ENCODE peak calls at places on chromosomes 13 and 19, in six cellular contexts. E, P, N, M, H and I are unnamed samples.

GRCh38 chr13:63124863-63125262 is 1709.2 kb upstream of the PCDH20 start:
- DNase-seq in M (peak), H (peak), P (no peak), N (no peak), E (peak), I (no peak)

GRCh38 chr13:98415326-98416070 is 161.4 kb downstream of the STK24 start:
- DNase-seq in E (no peak), M (no peak), P (no peak), N (no peak), H (no peak), I (no peak)

GRCh38 chr19:35565016-35565856 is 1.8 kb upstream of the ATP4A start:
- DNase-seq in M (peak), N (no peak), H (no peak), P (no peak), E (no peak), I (no peak)

GRCh38 chr13:112637017-112637801 is 49.3 kb upstream of the TUBGCP3 start:
- DNase-seq in M (no peak), E (no peak), H (no peak), P (no peak), N (no peak), I (no peak)

GRCh38 chr13:94139393-94139995 is 340.0 kb downstream of the DCT start:
- DNase-seq in E (peak), H (no peak), N (no peak), P (no peak), M (no peak), I (no peak)

GRCh38 chr13:114115191-114115671 is 17.2 kb downstream of the RASA3 start:
- DNase-seq in M (peak), N (peak), E (peak), H (no peak), P (peak), I (peak)

GRCh38 chr19:8571006-8571411 is 6.2 kb downstream of the MYO1F start:
- DNase-seq in N (no peak), E (peak), P (no peak), M (peak), H (no peak), I (peak)

GRCh38 chr13:95797016-95797415 is 120.1 kb downstream of the DNAJC3 start:
- DNase-seq in P (no peak), E (no peak), N (no peak), M (no peak), H (no peak), I (no peak)

GRCh38 chr13:83883061-83883523 is 818 bp upstream of the SLITRK1 start:
- DNase-seq in E (no peak), P (no peak), M (no peak), N (no peak), H (no peak), I (no peak)

GRCh38 chr13:22447132-22447886 is 733.5 kb upstream of the SGCG start:
- DNase-seq in H (no peak), P (no peak), N (no peak), M (no peak), E (no peak), I (no peak)

GRCh38 chr19:6532244-6532999 is 1.6 kb downstream of the TNFSF9 start:
- DNase-seq in H (no peak), P (no peak), M (peak), E (no peak), N (no peak), I (no peak)

GRCh38 chr19:3207466-3208242 is 16.8 kb upstream of the CELF5 start:
- DNase-seq in H (no peak), P (no peak), M (no peak), E (no peak), N (no peak), I (no peak)

DNA sequence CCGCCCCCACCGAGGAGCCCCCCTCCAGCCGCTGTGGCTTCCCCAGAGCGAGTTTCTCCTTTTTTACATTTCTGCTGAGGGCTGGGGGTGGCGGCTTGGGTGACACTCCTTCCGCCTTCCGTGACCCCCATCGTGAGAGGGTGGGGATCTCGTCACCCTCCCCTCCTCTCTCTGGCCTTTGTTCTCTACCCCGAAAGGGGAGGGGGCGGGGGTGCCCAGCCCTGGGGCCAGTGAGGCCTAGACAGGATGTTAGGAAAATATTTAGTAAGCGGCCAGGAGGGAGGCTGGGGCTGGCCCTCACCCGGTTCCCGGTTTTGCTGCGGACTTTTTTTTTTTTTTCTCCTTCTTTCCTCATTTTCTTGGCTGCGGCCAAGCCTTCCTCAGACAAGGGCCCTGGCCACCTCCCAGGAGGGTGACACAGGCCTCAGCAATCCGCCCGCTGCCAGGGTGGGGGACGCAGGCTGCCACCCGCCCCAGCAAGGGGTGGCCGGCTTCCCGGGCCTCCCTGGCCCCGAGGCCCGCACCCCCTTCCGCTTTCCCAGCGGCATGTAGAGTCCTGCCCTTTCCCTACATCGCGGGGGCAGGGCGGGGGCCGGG is 3.9 kb downstream of the MIDN start:
- DNase-seq in M (peak), P (peak), E (peak), H (no peak), N (peak), I (peak)
- TF ChIP-seq POLR2A in M (no peak), P (no peak), E (peak), H (no peak), N (no peak), I (no peak)

GRCh38 chr19:17215125-17215971 is at the start of gene USE1:
- DNase-seq in M (peak), N (peak), H (peak), P (peak), E (peak), I (peak)
- TF ChIP-seq POLR2A in M (peak), N (peak), H (peak), P (no peak), E (peak), I (peak)

DNA sequence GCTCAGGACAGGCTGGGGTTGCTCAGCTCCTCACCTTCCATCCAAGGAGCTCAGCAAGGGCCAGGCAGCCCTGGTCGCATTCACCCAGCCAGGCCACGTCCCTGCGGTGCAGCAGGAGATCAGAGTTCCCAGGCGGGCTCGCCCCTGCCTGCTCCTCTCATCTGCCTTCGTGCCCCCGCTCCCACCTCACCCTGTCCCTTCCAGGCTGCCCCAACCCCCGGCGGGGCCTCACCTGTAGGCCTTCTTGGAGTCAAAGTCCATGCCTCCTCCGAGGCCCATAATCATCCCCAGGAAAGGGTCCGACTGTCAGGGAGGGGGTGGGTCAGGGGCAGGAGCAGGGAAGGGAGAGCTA is 1.3 kb upstream of the RINL start:
- DNase-seq in N (no peak), P (no peak), M (no peak), H (no peak), E (no peak), I (no peak)
- TF ChIP-seq POLR2A in N (no peak), P (no peak), M (no peak), H (no peak), E (no peak), I (no peak)

GRCh38 chr19:50357178-50358100 is 8.0 kb downstream of the NAPSA start:
- DNase-seq in M (peak), P (peak), N (peak), E (peak), H (no peak), I (peak)
- TF ChIP-seq POLR2A in M (no peak), P (no peak), N (peak), E (no peak), H (no peak), I (peak)

DNA sequence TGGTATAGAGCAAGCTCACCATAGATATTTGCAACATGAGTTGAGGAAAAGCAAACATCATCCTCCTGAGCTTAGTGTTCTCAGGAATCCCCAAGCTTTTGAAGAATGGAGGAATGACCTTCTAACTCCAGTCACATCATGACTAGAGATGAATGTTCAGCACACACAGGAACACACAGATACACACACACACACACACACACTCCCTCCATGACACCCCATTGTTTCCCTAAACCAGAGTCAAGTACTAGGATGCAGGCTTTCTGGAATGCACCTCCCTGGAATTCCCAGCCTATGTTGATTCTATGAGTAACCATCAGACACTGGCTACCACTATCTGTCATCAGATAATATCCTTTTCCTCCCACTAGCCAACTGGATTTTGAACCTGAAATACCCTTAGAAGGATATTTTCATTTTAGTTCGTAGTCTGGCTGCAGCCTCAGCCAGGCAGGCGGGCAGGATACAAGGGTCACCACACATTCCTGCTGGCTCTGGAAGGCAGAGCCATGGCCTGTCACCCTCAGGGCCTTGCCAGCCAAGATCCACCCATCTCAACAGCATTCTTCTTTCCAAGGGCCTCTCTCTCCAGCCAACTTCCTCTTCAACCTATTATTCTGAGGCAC is 162.4 kb downstream of the FOXO1 start:
- DNase-seq in H (no peak), M (peak), E (peak), P (peak), N (no peak), I (peak)
- TF ChIP-seq POLR2A in H (no peak), M (no peak), E (no peak), P (no peak), N (no peak), I (no peak)